ENCODE peak calls at places on chromosomes 13 and 19, in nine cellular contexts. Z is stimulated activated CD4-positive, alpha-beta T cell treated with anti-CD3 and anti-CD28 coated beads, Interleukin-12 subunit alpha, Interleukin-12 subunit beta, amount 100 ng/mL, for 48 hours; K is activated CD4-positive, alpha-beta T cell treated with anti-CD3 and anti-CD28 coated beads for 1 hour; H is cerebellar nuclear complex; A is breast epithelium; N is cardiac muscle cell; F is fibroblast of lung; I is foreskin keratinocyte; T is T47D. V is an unnamed sample.

GRCh38 chr13:87893982-87894527 is 222.9 kb downstream of the SLITRK5 start:
- DNase-seq in Z (no peak), K (no peak), H (no peak), A (no peak), N (no peak), F (no peak), I (no peak), T (no peak), V (no peak)

GRCh38 chr13:101398920-101399319 is 17.4 kb downstream of the NALCN start:
- DNase-seq in Z (no peak), K (no peak), H (no peak), A (no peak), N (peak), F (peak), I (peak), T (no peak), V (no peak)

GRCh38 chr13:111177803-111178389 is 62.8 kb downstream of the ARHGEF7 start:
- DNase-seq in Z (no peak), K (no peak), H (no peak), A (no peak), N (peak), F (peak), I (peak), T (no peak), V (no peak)

GRCh38 chr19:56525214-56525860 is 13.4 kb upstream of the ZFP28 start:
- DNase-seq in Z (no peak), K (no peak), H (no peak), A (no peak), N (no peak), F (no peak), I (no peak), T (no peak), V (no peak)

GRCh38 chr13:32940601-32941000 is 75.6 kb upstream of the KL start:
- DNase-seq in Z (no peak), K (no peak), H (no peak), A (no peak), N (peak), F (peak), I (no peak), T (no peak), V (no peak)

GRCh38 chr13:114099918-114100445 is 32.4 kb downstream of the RASA3 start:
- DNase-seq in Z (no peak), K (no peak), H (no peak), A (peak), N (peak), F (peak), I (no peak), T (peak), V (peak)

GRCh38 chr19:38401148-38401547 is 1.7 kb upstream of the FAM98C start:
- DNase-seq in Z (no peak), K (no peak), H (no peak), A (no peak), N (peak), F (no peak), I (peak), T (peak), V (no peak)

GRCh38 chr19:40592170-40592569 is 9.0 kb upstream of the LTBP4 start:
- DNase-seq in Z (no peak), K (no peak), H (no peak), A (no peak), N (peak), F (peak), I (no peak), T (peak), V (no peak)

GRCh38 chr19:45253396-45254027 is 2.4 kb downstream of the MARK4 start:
- DNase-seq in Z (no peak), K (no peak), H (no peak), A (no peak), N (peak), F (no peak), I (peak), T (no peak), V (no peak)

GRCh38 chr19:46159418-46159817 is 11.4 kb downstream of the IGFL2 start:
- DNase-seq in Z (no peak), K (no peak), H (no peak), A (no peak), N (no peak), F (no peak), I (peak), T (no peak), V (no peak)

GRCh38 chr13:49113526-49114286 is 106.4 kb upstream of the MLNR start:
- DNase-seq in Z (no peak), K (no peak), H (no peak), A (no peak), N (peak), F (peak), I (no peak), T (no peak), V (no peak)

GRCh38 chr19:55433292-55433691 is 9.8 kb downstream of the SHISA7 start:
- DNase-seq in Z (no peak), K (no peak), H (no peak), A (no peak), N (no peak), F (no peak), I (no peak), T (no peak), V (no peak)

GRCh38 chr19:38265213-38265861 is 964 bp downstream of the SPINT2 start:
- DNase-seq in Z (no peak), K (no peak), H (no peak), A (no peak), N (no peak), F (no peak), I (no peak), T (peak), V (no peak)

GRCh38 chr13:51632643-51633357 is 48.5 kb downstream of the WDFY2 start:
- DNase-seq in Z (no peak), K (no peak), H (no peak), A (no peak), N (no peak), F (no peak), I (no peak), T (peak), V (no peak)

GRCh38 chr13:109419896-109420295 is 366.5 kb downstream of the IRS2 start:
- DNase-seq in Z (no peak), K (no peak), H (no peak), A (no peak), N (no peak), F (no peak), I (no peak), T (no peak), V (no peak)

GRCh38 chr13:33219926-33220325 is 65.6 kb downstream of the STARD13 start:
- DNase-seq in Z (no peak), K (no peak), H (no peak), A (no peak), N (no peak), F (no peak), I (no peak), T (no peak), V (no peak)

GRCh38 chr13:94267581-94267980 is 211.9 kb downstream of the DCT start:
- DNase-seq in Z (no peak), K (no peak), H (no peak), A (no peak), N (no peak), F (no peak), I (no peak), T (no peak), V (no peak)

GRCh38 chr19:18464646-18465045 is 26.7 kb upstream of the ISYNA1 start:
- DNase-seq in Z (no peak), K (no peak), H (peak), A (peak), N (peak), F (peak), I (no peak), T (peak), V (no peak)

GRCh38 chr19:40928859-40929258 is 46.8 kb upstream of the CYP2A7 start:
- DNase-seq in Z (no peak), K (no peak), H (no peak), A (no peak), N (peak), F (no peak), I (no peak), T (no peak), V (no peak)

V was measured in 8988T.